ENCODE peak calls at places on chromosomes 16 and 17, in six cellular contexts. F, Q, I, T, U and K are unnamed samples. For H3K27me3 and H3K4me1, the result is how much of the 10 kb centered on the place peaks cover.

GRCh38 chr17:8273884-8274444 is 14.5 kb upstream of the RANGRF start:
- DNase-seq in F (no peak), Q (no peak), I (no peak), T (no peak), U (no peak), K (no peak)

GRCh38 chr16:88299751-88300462 is 82.9 kb upstream of the ZNF469 start:
- DNase-seq in F (no peak), Q (no peak), I (no peak), T (no peak), U (no peak), K (no peak)

GRCh38 chr16:53913082-53913870 is 209.3 kb downstream of the FTO start:
- DNase-seq in F (no peak), Q (no peak), I (no peak), T (no peak), U (no peak), K (no peak)

GRCh38 chr16:74449470-74449869 is 28.2 kb upstream of the CLEC18B start:
- DNase-seq in F (no peak), Q (no peak), I (no peak), T (peak), U (no peak), K (no peak)

GRCh38 chr17:77882481-77883212 is 75.9 kb upstream of the TNRC6C start:
- DNase-seq in F (no peak), Q (peak), I (peak), T (peak), U (no peak), K (no peak)

GRCh38 chr16:50509521-50510341 is 38.5 kb upstream of the NKD1 start:
- DNase-seq in F (peak), Q (peak), I (no peak), T (no peak), U (peak), K (no peak)

GRCh38 chr17:6420173-6420641 is 14.7 kb downstream of the AIPL1 start:
- DNase-seq in F (no peak), Q (no peak), I (no peak), T (no peak), U (peak), K (peak)

GRCh38 chr17:55561316-55561972 is 50.2 kb upstream of the SMIM36 start:
- DNase-seq in F (no peak), Q (no peak), I (no peak), T (no peak), U (no peak), K (no peak)

GRCh38 chr17:8153550-8153956 is 1.3 kb upstream of the PER1 start:
- DNase-seq in F (no peak), Q (no peak), I (peak), T (peak), U (peak), K (peak)

GRCh38 chr16:81633680-81634379 is 145.3 kb upstream of the PLCG2 start:
- DNase-seq in F (no peak), Q (no peak), I (no peak), T (no peak), U (no peak), K (no peak)

GRCh38 chr17:72369366-72369765 is 248.5 kb downstream of the SOX9 start:
- DNase-seq in F (no peak), Q (no peak), I (no peak), T (no peak), U (no peak), K (no peak)

GRCh38 chr17:82384730-82385429 is 13.3 kb downstream of the UTS2R start:
- DNase-seq in F (no peak), Q (no peak), I (peak), T (no peak), U (peak), K (peak)

GRCh38 chr17:44925731-44926697 is 10.7 kb upstream of the GFAP start:
- DNase-seq in F (no peak), Q (no peak), I (peak), T (peak), U (no peak), K (peak)

GRCh38 chr16:3819741-3820724 is 60.5 kb downstream of the CREBBP start:
- DNase-seq in F (peak), Q (no peak), I (no peak), T (no peak), U (no peak), K (no peak)

GRCh38 chr17:82931696-82932060 is 91.9 kb upstream of the ZNF750 start:
- DNase-seq in F (no peak), Q (no peak), I (no peak), T (peak), U (no peak), K (peak)

GRCh38 chr16:75105306-75106061 is 11.1 kb downstream of the LDHD start:
- DNase-seq in F (no peak), Q (no peak), I (peak), T (peak), U (no peak), K (peak)

GRCh38 chr16:85720319-85720637 is 30.6 kb downstream of the C16orf74 start:
- DNase-seq in F (no peak), Q (no peak), I (no peak), T (no peak), U (no peak), K (no peak)

GRCh38 chr17:1573932-1574696 is 11.5 kb upstream of the PITPNA start:
- DNase-seq in F (peak), Q (peak), I (peak), T (peak), U (peak), K (peak)

GRCh38 chr17:59401274-59401673 is 69.8 kb downstream of the YPEL2 start:
- DNase-seq in F (no peak), Q (no peak), I (no peak), T (no peak), U (no peak), K (no peak)

GRCh38 chr16:87535457-87535854 is 42.6 kb upstream of the ZCCHC14 start:
- DNase-seq in F (no peak), Q (no peak), I (no peak), T (no peak), U (no peak), K (no peak)

GRCh38 chr17:5225668-5226457 is 8.8 kb downstream of the SCIMP start:
- DNase-seq in F (no peak), Q (no peak), I (no peak), T (no peak), U (no peak), K (no peak)

GRCh38 chr16:30535777-30536190 is 1.1 kb upstream of the ZNF747 start:
- DNase-seq in F (no peak), Q (peak), I (peak), T (peak), U (peak), K (peak)

GRCh38 chr17:77148959-77149510 is 8.3 kb downstream of the SEC14L1 start:
- DNase-seq in F (no peak), Q (no peak), I (no peak), T (no peak), U (no peak), K (no peak)

GRCh38 chr16:86431540-86431939 is 78.8 kb upstream of the FOXF1 start:
- DNase-seq in F (no peak), Q (no peak), I (no peak), T (no peak), U (peak), K (no peak)

GRCh38 chr17:6279659-6280058 is 155.3 kb downstream of the AIPL1 start:
- DNase-seq in F (peak), Q (no peak), I (no peak), T (no peak), U (peak), K (no peak)

GRCh38 chr16:73172621-73173312 is 124.8 kb upstream of the ZFHX3 start:
- DNase-seq in F (no peak), Q (no peak), I (peak), T (peak), U (peak), K (peak)

GRCh38 chr17:71726320-71726719 is 394.5 kb upstream of the SOX9 start:
- DNase-seq in F (no peak), Q (no peak), I (no peak), T (no peak), U (no peak), K (no peak)

GRCh38 chr17:4672055-4672630 is 30.7 kb upstream of the ALOX15 start:
- DNase-seq in F (no peak), Q (no peak), I (no peak), T (no peak), U (no peak), K (no peak)

GRCh38 chr16:1825381-1825863 is 1.2 kb downstream of the HAGH start:
- DNase-seq in F (no peak), Q (no peak), I (no peak), T (no peak), U (no peak), K (peak)

GRCh38 chr16:27234603-27235002 is 31.3 kb downstream of the KDM8 start:
- DNase-seq in F (no peak), Q (no peak), I (no peak), T (peak), U (no peak), K (peak)

GRCh38 chr16:64339052-64339770 is 782.7 kb downstream of the CDH11 start:
- DNase-seq in F (no peak), Q (no peak), I (no peak), T (no peak), U (no peak), K (no peak)

GRCh38 chr16:60107467-60107866 is 1373.4 kb upstream of the GOT2 start:
- DNase-seq in F (no peak), Q (no peak), I (no peak), T (no peak), U (no peak), K (no peak)

GRCh38 chr17:82154881-82155331 is 56.9 kb upstream of the FASN start:
- DNase-seq in F (no peak), Q (no peak), I (no peak), T (no peak), U (no peak), K (no peak)

GRCh38 chr16:979859-980594 is 1.5 kb upstream of the SOX8 start:
- DNase-seq in F (no peak), Q (no peak), I (no peak), T (no peak), U (peak), K (no peak)

GRCh38 chr17:45430738-45431530 is 1.7 kb downstream of the ARHGAP27 start:
- DNase-seq in F (no peak), Q (no peak), I (peak), T (no peak), U (peak), K (peak)

GRCh38 chr17:82981141-82981540 is 98.3 kb upstream of the METRNL start:
- DNase-seq in F (no peak), Q (no peak), I (no peak), T (no peak), U (no peak), K (peak)

GRCh38 chr17:37787055-37787720 is 42.3 kb upstream of the HNF1B start:
- DNase-seq in F (no peak), Q (no peak), I (no peak), T (no peak), U (no peak), K (no peak)

GRCh38 chr17:32814837-32815236 is 62.1 kb downstream of the MYO1D start:
- DNase-seq in F (no peak), Q (no peak), I (no peak), T (no peak), U (no peak), K (no peak)

GRCh38 chr17:7177210-7177953 is 1.8 kb downstream of the ASGR1 start:
- DNase-seq in F (peak), Q (peak), I (peak), T (peak), U (peak), K (peak)

DNA sequence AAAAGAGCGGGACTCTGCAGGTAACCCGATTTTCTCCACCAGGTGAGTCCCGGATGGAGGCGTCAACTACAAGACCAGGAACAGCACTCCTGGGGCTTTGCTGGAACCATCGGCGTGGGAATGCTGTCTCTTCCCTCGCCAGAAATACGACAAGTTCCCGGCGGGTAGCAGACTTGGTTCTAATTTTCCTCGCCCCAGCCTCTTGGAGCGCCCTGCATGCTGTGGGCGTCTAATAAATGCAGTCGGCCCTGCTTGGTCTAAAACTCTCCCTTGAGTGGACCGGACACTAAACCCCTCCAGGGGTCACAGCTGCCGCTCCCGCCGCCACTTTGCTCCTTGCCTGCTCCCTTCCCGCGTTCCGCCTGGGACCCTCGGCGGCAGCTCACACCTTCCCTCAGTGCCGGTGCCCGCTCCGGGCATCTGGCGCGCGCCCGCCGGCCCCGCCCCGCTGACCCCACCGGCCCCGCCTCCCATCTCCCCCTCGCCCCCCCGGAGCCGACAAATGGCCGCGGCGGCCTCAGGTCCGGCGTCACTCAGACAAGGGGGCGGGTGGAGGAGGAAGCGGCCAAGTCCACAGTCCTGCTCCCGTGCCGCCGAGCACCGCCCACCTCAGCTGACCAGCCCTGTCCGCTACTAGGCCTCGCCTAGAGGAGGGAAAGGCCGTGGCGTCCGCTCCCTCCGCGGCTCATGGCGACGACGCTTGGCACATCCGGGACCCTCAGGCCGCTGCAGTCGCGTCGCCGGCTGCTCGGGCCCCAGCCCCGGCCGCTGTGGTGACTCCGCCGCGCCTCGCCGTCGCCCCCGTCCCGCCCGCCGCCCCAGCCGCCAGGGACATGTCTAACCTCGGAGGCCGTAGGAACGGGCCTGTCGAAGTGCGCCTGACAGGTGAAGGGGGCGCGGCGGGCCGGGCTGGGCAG is 65.8 kb downstream of the KPNA2 start:
- DNase-seq in F (peak), Q (peak), I (peak), T (peak), U (peak), K (peak)
- H3K27me3 ChIP-seq in F (under half), Q (under half), I (under half), T (under half), U (under half), K (under half)

GRCh38 chr17:50207792-50208567 is 6.5 kb upstream of the COL1A1 start:
- DNase-seq in F (no peak), Q (no peak), I (no peak), T (peak), U (peak), K (no peak)

GRCh38 chr17:50208611-50209061 is 7.2 kb upstream of the COL1A1 start:
- DNase-seq in F (no peak), Q (no peak), I (no peak), T (peak), U (no peak), K (no peak)

GRCh38 chr17:50205931-50206505 is 4.6 kb upstream of the COL1A1 start:
- DNase-seq in F (no peak), Q (no peak), I (no peak), T (peak), U (no peak), K (no peak)

GRCh38 chr17:50206604-50207293 is 5.3 kb upstream of the COL1A1 start:
- DNase-seq in F (no peak), Q (no peak), I (no peak), T (peak), U (peak), K (no peak)

GRCh38 chr17:50207318-50207717 is 5.9 kb upstream of the COL1A1 start:
- DNase-seq in F (no peak), Q (no peak), I (no peak), T (peak), U (no peak), K (no peak)
- H3K4me1 ChIP-seq in F (under half), Q (under half), I (under half), T (under half), U (under half), K (under half)

GRCh38 chr17:36629970-36630369 is 28.6 kb downstream of the MRM1 start:
- DNase-seq in F (no peak), Q (no peak), I (no peak), T (no peak), U (no peak), K (no peak)
- H3K27me3 ChIP-seq in F (under half), Q (under half), I (under half), T (under half), U (under half), K (under half)

GRCh38 chr16:71562552-71562951 is 14.3 kb downstream of the TAT start:
- DNase-seq in F (no peak), Q (no peak), I (no peak), T (no peak), U (no peak), K (no peak)
- H3K4me1 ChIP-seq in F (under half), Q (under half), I (under half), T (under half), U (under half), K (under half)

GRCh38 chr17:46896991-46897390 is 26.0 kb upstream of the GOSR2 start:
- DNase-seq in F (no peak), Q (no peak), I (no peak), T (no peak), U (no peak), K (no peak)
- H3K27me3 ChIP-seq in F (under half), Q (under half), I (under half), T (under half), U (under half), K (under half)

DNA sequence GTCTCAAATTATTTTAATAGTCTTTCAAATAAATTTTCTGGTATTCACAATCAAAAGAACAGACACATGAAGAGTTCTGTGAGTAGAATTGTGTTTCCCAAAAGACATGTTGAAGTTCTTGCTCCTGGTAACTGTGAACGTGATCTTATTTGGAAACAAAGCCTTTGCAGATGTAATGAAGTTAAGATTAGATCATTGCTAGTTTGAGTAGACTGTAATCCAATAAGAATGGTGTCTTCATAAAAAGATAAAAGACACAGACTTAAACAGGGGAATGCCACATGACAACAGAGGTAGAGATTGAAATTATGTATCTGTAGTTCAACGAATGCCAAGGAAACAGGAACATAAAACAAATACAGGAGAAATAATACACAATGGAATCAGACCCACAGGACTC is 357.4 kb upstream of the CA10 start:
- DNase-seq in F (no peak), Q (no peak), I (no peak), T (no peak), U (no peak), K (no peak)
- H3K4me1 ChIP-seq in F (under half), Q (under half), I (under half), T (under half), U (under half), K (under half)

GRCh38 chr16:49278944-49279725 is 2.5 kb downstream of the CBLN1 start:
- DNase-seq in F (no peak), Q (no peak), I (no peak), T (no peak), U (peak), K (no peak)
- H3K27me3 ChIP-seq in F (under half), Q (under half), I (half or more), T (half or more), U (half or more), K (half or more)

GRCh38 chr16:23113185-23113584 is 36.1 kb downstream of the USP31 start:
- DNase-seq in F (no peak), Q (no peak), I (no peak), T (no peak), U (no peak), K (no peak)
- H3K4me1 ChIP-seq in F (under half), Q (under half), I (under half), T (under half), U (under half), K (under half)

DNA sequence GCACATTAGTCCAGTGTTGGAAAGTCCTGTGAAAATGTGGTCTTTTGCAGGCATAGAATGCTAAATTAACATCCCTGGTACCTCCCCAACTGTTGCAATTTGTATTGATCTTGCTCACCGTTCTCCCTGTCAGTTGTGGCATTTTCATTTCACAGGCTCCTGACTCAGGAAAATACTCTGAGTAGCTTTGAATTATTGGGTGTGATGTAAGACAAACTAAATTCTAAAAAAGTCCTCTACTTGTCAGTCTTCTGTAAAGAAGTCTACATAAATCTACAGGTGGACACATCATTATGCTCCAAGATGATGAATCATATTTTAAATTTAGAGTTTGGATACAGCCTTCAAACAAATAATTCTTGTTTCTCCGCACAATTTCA is 47.2 kb downstream of the MARCHF10 start:
- DNase-seq in F (no peak), Q (no peak), I (no peak), T (no peak), U (no peak), K (no peak)
- H3K27me3 ChIP-seq in F (under half), Q (under half), I (under half), T (under half), U (under half), K (under half)